ENCODE peak calls at places on chromosomes 16 and 17, in eight cellular contexts. R is heart left ventricle; K is A549; O is neural progenitor cell; Y is foreskin fibroblast; B is CD4-positive, alpha-beta T cell; P is astrocyte of the spinal cord; U is upper lobe of right lung. M is an unnamed sample.

GRCh38 chr17:71325886-71326285 is 794.9 kb upstream of the SOX9 start:
- DNase-seq in R (no peak), K (no peak), O (no peak), Y (no peak), B (no peak), P (no peak), U (no peak), M (no peak)

GRCh38 chr17:59804910-59805381 is 87.8 kb downstream of the TUBD1 start:
- DNase-seq in R (no peak), K (no peak), O (no peak), Y (no peak), B (no peak), P (no peak), U (no peak), M (no peak)

GRCh38 chr17:50290074-50290702 is 15.9 kb downstream of the TMEM92 start:
- DNase-seq in R (peak), K (peak), O (no peak), Y (peak), B (no peak), P (peak), U (peak), M (no peak)

GRCh38 chr17:76446449-76447231 is 6.3 kb downstream of the UBE2O start:
- DNase-seq in R (no peak), K (peak), O (no peak), Y (peak), B (no peak), P (peak), U (no peak), M (no peak)

GRCh38 chr16:48235556-48236136 is 8.5 kb upstream of the LONP2 start:
- DNase-seq in R (no peak), K (no peak), O (no peak), Y (peak), B (no peak), P (no peak), U (no peak), M (no peak)

GRCh38 chr16:11139624-11140375 is 116.2 kb downstream of the SOCS1 start:
- DNase-seq in R (no peak), K (no peak), O (peak), Y (no peak), B (peak), P (peak), U (no peak), M (no peak)

GRCh38 chr16:72938426-72939164 is 109.3 kb downstream of the ZFHX3 start:
- DNase-seq in R (peak), K (peak), O (peak), Y (peak), B (no peak), P (peak), U (no peak), M (no peak)

GRCh38 chr16:66273644-66274334 is 92.7 kb upstream of the CDH5 start:
- DNase-seq in R (no peak), K (no peak), O (no peak), Y (peak), B (no peak), P (peak), U (no peak), M (no peak)

GRCh38 chr16:76653390-76654026 is 376.3 kb downstream of the CNTNAP4 start:
- DNase-seq in R (no peak), K (peak), O (peak), Y (peak), B (no peak), P (peak), U (no peak), M (peak)

GRCh38 chr17:66714046-66715023 is 120.6 kb upstream of the CACNG5 start:
- DNase-seq in R (no peak), K (no peak), O (no peak), Y (no peak), B (no peak), P (no peak), U (no peak), M (no peak)

GRCh38 chr16:46828943-46829342 is 2.0 kb downstream of the C16orf87 start:
- DNase-seq in R (no peak), K (no peak), O (no peak), Y (no peak), B (no peak), P (no peak), U (no peak), M (no peak)

GRCh38 chr17:82050761-82051641 is 610 bp downstream of the RFNG start:
- DNase-seq in R (peak), K (no peak), O (no peak), Y (peak), B (no peak), P (no peak), U (no peak), M (no peak)

GRCh38 chr16:54748611-54749190 is 182.0 kb upstream of the IRX5 start:
- DNase-seq in R (no peak), K (no peak), O (no peak), Y (no peak), B (no peak), P (no peak), U (no peak), M (no peak)

GRCh38 chr17:66373944-66374817 is 71.8 kb downstream of the PRKCA start:
- DNase-seq in R (peak), K (no peak), O (peak), Y (no peak), B (peak), P (no peak), U (no peak), M (peak)

GRCh38 chr17:37488607-37489196 is 989 bp upstream of the DUSP14 start:
- DNase-seq in R (peak), K (peak), O (peak), Y (peak), B (peak), P (peak), U (peak), M (peak)

GRCh38 chr17:77924757-77925336 is 33.7 kb upstream of the TNRC6C start:
- DNase-seq in R (peak), K (no peak), O (peak), Y (no peak), B (no peak), P (peak), U (no peak), M (no peak)

GRCh38 chr17:33925650-33926049 is 329.4 kb upstream of the CCL2 start:
- DNase-seq in R (no peak), K (no peak), O (no peak), Y (no peak), B (no peak), P (no peak), U (no peak), M (no peak)

GRCh38 chr17:74987909-74988711 is 678 bp downstream of the CDR2L start:
- DNase-seq in R (peak), K (no peak), O (peak), Y (peak), B (no peak), P (peak), U (peak), M (peak)
- TF ChIP-seq CTCF in R (peak), K (no peak), O (peak), Y (peak), B (no peak), P (peak), U (peak), M (no peak)

GRCh38 chr16:897701-898100 is 73.1 kb downstream of the LMF1 start:
- DNase-seq in R (peak), K (no peak), O (no peak), Y (no peak), B (no peak), P (no peak), U (no peak), M (no peak)

GRCh38 chr16:895371-895770 is 75.4 kb downstream of the LMF1 start:
- DNase-seq in R (no peak), K (no peak), O (no peak), Y (no peak), B (no peak), P (no peak), U (no peak), M (no peak)

GRCh38 chr16:896261-897199 is 74.3 kb downstream of the LMF1 start:
- DNase-seq in R (no peak), K (no peak), O (no peak), Y (no peak), B (no peak), P (no peak), U (no peak), M (no peak)

GRCh38 chr16:898216-898615 is 72.6 kb downstream of the LMF1 start:
- DNase-seq in R (no peak), K (no peak), O (no peak), Y (no peak), B (no peak), P (no peak), U (no peak), M (no peak)

GRCh38 chr16:897200-897543 is 73.6 kb downstream of the LMF1 start:
- DNase-seq in R (no peak), K (no peak), O (no peak), Y (no peak), B (no peak), P (no peak), U (no peak), M (no peak)
- TF ChIP-seq CTCF in R (no peak), K (no peak), O (peak), Y (no peak), B (no peak), P (no peak), U (no peak), M (no peak)

DNA sequence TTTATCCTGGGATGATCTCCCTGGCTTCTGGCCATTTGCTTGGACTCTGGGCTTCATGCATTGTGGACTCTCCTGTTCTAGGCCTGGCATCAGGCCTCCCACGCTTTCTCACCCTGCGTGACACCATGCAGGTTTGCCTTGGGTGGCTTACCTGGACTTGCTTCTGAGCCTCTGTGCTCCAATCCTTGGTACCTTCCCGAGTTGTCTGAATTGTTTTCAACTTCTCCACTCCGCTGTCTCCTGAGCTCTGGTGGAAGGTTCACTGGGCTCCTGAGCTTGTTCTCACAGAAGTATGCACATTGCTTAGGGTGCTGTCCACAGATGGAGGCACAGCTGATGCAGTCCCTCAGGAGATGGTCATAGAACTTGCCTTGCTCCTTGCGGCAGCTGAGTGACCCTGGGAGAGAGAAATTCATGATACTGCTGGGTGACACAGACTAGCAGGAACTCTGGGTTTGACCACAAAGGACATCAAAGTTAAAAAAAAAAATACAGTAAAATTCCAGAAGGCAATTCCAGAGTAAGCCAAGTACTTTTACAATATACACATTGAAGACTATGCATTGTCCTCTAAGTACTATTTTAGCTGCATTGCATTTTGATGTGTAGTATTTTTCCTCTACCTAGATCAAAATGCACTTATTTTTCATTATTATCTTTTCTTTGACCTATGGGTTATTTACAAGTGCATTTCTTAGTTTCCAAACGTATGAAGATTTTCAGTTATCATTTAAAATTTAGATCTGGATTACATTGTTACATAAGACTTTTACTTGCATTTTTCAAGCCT is 23.1 kb downstream of the TNFRSF13B start:
- DNase-seq in R (no peak), K (no peak), O (no peak), Y (no peak), B (no peak), P (no peak), U (peak), M (no peak)
- TF ChIP-seq CTCF in R (no peak), K (no peak), O (no peak), Y (no peak), B (no peak), P (no peak), U (no peak), M (no peak)

GRCh38 chr17:1978396-1978962 is 46.7 kb downstream of the RTN4RL1 start:
- DNase-seq in R (no peak), K (no peak), O (no peak), Y (no peak), B (no peak), P (no peak), U (no peak), M (no peak)

GRCh38 chr17:1976000-1976682 is 49.0 kb downstream of the RTN4RL1 start:
- DNase-seq in R (no peak), K (no peak), O (no peak), Y (no peak), B (no peak), P (no peak), U (no peak), M (no peak)

GRCh38 chr17:1976683-1977064 is 48.5 kb downstream of the RTN4RL1 start:
- DNase-seq in R (no peak), K (no peak), O (no peak), Y (no peak), B (no peak), P (no peak), U (no peak), M (no peak)

GRCh38 chr17:1977583-1978395 is 47.3 kb downstream of the RTN4RL1 start:
- DNase-seq in R (peak), K (no peak), O (peak), Y (no peak), B (no peak), P (no peak), U (no peak), M (no peak)

DNA sequence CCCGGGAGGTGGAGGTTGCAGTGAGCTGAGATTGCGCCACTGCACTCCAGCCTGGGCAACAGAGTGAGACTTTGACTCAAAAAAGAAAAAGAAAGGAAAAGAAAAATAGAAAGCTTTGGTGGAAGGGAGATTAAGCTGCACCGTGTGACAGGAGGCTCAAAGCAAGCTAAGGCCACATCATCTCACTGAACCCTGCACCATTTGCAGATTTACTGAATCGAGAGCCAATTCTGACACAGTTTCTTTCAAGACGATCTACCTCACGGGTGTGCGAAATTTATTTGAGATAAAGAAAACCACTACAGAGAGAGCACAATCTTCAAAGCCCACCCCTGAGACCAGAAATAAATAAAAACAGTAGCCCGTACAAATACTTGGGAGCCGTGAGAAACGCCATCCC is 49.6 kb downstream of the RTN4RL1 start:
- DNase-seq in R (no peak), K (no peak), O (no peak), Y (no peak), B (no peak), P (no peak), U (no peak), M (no peak)
- TF ChIP-seq CTCF in R (no peak), K (no peak), O (no peak), Y (no peak), B (no peak), P (no peak), U (no peak), M (no peak)